ENCODE peak calls at places on chromosome 16, in six cellular contexts. Z is PC-3, C is SK-N-SH, Q is HCT116, R is MM.1S, N is GM23248. F is an unnamed sample.

GRCh38 chr16:68448360-68448970 is at the start of gene SMPD3:
- DNase-seq in Q (peak; percentile 90), C (peak; percentile 97), R (peak; percentile 100), Z (peak; percentile 92), N (peak; percentile 99), F (peak; percentile 100)

GRCh38 chr16:70395345-70395901 is 43.5 kb downstream of the ST3GAL2 start:
- DNase-seq in Q (no peak), R (peak; percentile 64), N (peak; percentile 56), Z (peak; percentile 40), C (peak; percentile 83), F (peak; percentile 87)

GRCh38 chr16:85187002-85187401 is 74.7 kb upstream of the CIBAR2 start:
- DNase-seq in C (no peak), R (no peak), N (peak; percentile 92), Q (no peak), Z (no peak), F (peak; percentile 58)

GRCh38 chr16:46808997-46809396 is 22.0 kb downstream of the C16orf87 start:
- DNase-seq in N (no peak), Q (no peak), Z (no peak), R (no peak), C (no peak), F (no peak)

GRCh38 chr16:29770250-29770929 is 7.7 kb upstream of the ZG16 start:
- DNase-seq in Q (no peak), R (no peak), Z (no peak), N (no peak), C (no peak), F (no peak)

GRCh38 chr16:73065617-73066313 is 17.8 kb upstream of the ZFHX3 start:
- DNase-seq in R (no peak), C (no peak), N (peak; percentile 56), Q (no peak), Z (no peak), F (peak; percentile 66)

GRCh38 chr16:48478418-48478817 is 93.2 kb upstream of the SIAH1 start:
- DNase-seq in N (no peak), C (no peak), Z (no peak), Q (no peak), R (no peak), F (peak; percentile 67)

GRCh38 chr16:10655415-10655977 is 39.2 kb downstream of the TEKT5 start:
- DNase-seq in Q (no peak), C (no peak), Z (peak; percentile 16), N (no peak), R (no peak), F (no peak)

GRCh38 chr16:27318399-27319256 is 4.9 kb downstream of the IL4R start:
- DNase-seq in Z (no peak), Q (no peak), C (no peak), R (no peak), N (no peak), F (no peak)

GRCh38 chr16:11080327-11080967 is 136.1 kb downstream of the CLEC16A start:
- DNase-seq in Z (no peak), C (no peak), N (no peak), Q (no peak), R (no peak), F (no peak)

GRCh38 chr16:50403491-50403890 is 34.7 kb upstream of the BRD7 start:
- DNase-seq in Z (no peak), Q (no peak), R (no peak), C (peak; percentile 72), N (no peak), F (no peak)

GRCh38 chr16:11560701-11561439 is 25.8 kb downstream of the LITAF start:
- DNase-seq in Q (no peak), R (no peak), N (no peak), Z (no peak), C (peak; percentile 37), F (peak; percentile 31)

GRCh38 chr16:4748682-4749411 is 14.5 kb downstream of the DNAAF8 start:
- DNase-seq in Z (no peak), R (no peak), Q (no peak), C (no peak), N (no peak), F (no peak)

GRCh38 chr16:16971042-16971441 is 499.7 kb downstream of the XYLT1 start:
- DNase-seq in Z (no peak), R (no peak), Q (no peak), C (no peak), N (no peak), F (no peak)

GRCh38 chr16:84735846-84736586 is 36.2 kb downstream of the USP10 start:
- DNase-seq in N (no peak), Q (no peak), C (peak; percentile 51), R (no peak), Z (peak; percentile 45), F (no peak)

GRCh38 chr16:2520097-2520783 is at the start of gene AMDHD2:
- DNase-seq in Q (peak; percentile 69), N (peak; percentile 99), R (peak; percentile 89), Z (peak; percentile 82), C (peak; percentile 99), F (peak; percentile 97)

GRCh38 chr16:86567701-86568571 is 1.3 kb downstream of the FOXC2 start:
- DNase-seq in C (no peak), Z (no peak), N (peak; percentile 71), R (no peak), Q (no peak), F (peak; percentile 82)

GRCh38 chr16:89847056-89847929 is 19.0 kb downstream of the SPIRE2 start:
- DNase-seq in C (no peak), Q (no peak), R (no peak), N (no peak), Z (no peak), F (no peak)

GRCh38 chr16:60204221-60204620 is 1470.1 kb upstream of the GOT2 start:
- DNase-seq in R (no peak), N (peak; percentile 5), C (no peak), Q (no peak), Z (no peak), F (no peak)

GRCh38 chr16:68071547-68071901 is 13.6 kb upstream of the NFATC3 start:
- DNase-seq in Q (no peak), C (no peak), R (no peak), Z (no peak), N (no peak), F (no peak)

GRCh38 chr16:53519417-53520091 is 16.5 kb upstream of the AKTIP start:
- DNase-seq in N (no peak), C (no peak), R (no peak), Z (no peak), Q (no peak), F (no peak)

GRCh38 chr16:48963901-48964615 is 317.6 kb downstream of the CBLN1 start:
- DNase-seq in N (peak; percentile 69), C (no peak), R (no peak), Q (peak; percentile 74), Z (peak; percentile 91), F (no peak)

GRCh38 chr16:30368122-30368791 is 2.0 kb downstream of the TBC1D10B start:
- DNase-seq in Q (no peak), C (no peak), Z (peak; percentile 51), R (no peak), N (peak; percentile 87), F (no peak)

GRCh38 chr16:84032458-84033178 is 10.0 kb downstream of the SLC38A8 start:
- DNase-seq in Q (no peak), R (no peak), N (no peak), Z (no peak), C (no peak), F (peak; percentile 89)

GRCh38 chr16:69709456-69710084 is 16.8 kb downstream of the NQO1 start:
- DNase-seq in Z (peak; percentile 75), N (peak; percentile 81), C (peak; percentile 59), R (peak; percentile 67), Q (peak; percentile 52), F (peak; percentile 77)

GRCh38 chr16:84378099-84378498 is 9.8 kb downstream of the ATP2C2 start:
- DNase-seq in N (no peak), Q (no peak), C (no peak), R (no peak), Z (no peak), F (no peak)

GRCh38 chr16:64830653-64831052 is 291.2 kb downstream of the CDH11 start:
- DNase-seq in C (no peak), R (no peak), Q (no peak), N (peak; percentile 60), Z (peak; percentile 16), F (no peak)
- H3K9ac ChIP-seq in C (no peak overlapping the region), R (no peak overlapping the region), Q (no peak overlapping the region), N (no peak overlapping the region), Z (no peak overlapping the region), F (no peak overlapping the region)

GRCh38 chr16:19266774-19267173 is 18.8 kb upstream of the CLEC19A start:
- DNase-seq in Z (no peak), Q (no peak), N (no peak), R (no peak), C (no peak), F (no peak)

GRCh38 chr16:19269098-19269497 is 16.4 kb upstream of the CLEC19A start:
- DNase-seq in R (no peak), Q (no peak), Z (no peak), N (no peak), C (no peak), F (no peak)

GRCh38 chr16:19265531-19265930 is 20.0 kb upstream of the CLEC19A start:
- DNase-seq in C (no peak), R (no peak), Q (no peak), N (no peak), Z (no peak), F (peak; percentile 25)

GRCh38 chr16:19264123-19264673 is 21.3 kb upstream of the CLEC19A start:
- DNase-seq in C (no peak), Q (no peak), N (no peak), Z (no peak), R (no peak), F (no peak)
- H3K27ac ChIP-seq in C (no peak overlapping the region), Q (no peak overlapping the region), N (no peak overlapping the region), Z (no peak overlapping the region), R (no peak overlapping the region), F (no peak overlapping the region)

GRCh38 chr16:1174477-1175357 is 21.8 kb downstream of the CACNA1H start:
- DNase-seq in R (no peak), C (no peak), Q (peak; percentile 43), Z (peak; percentile 35), N (peak; percentile 30), F (no peak)
- TF ChIP-seq EZH2phosphoT487 in R (no peak), C (no peak), Q (no peak), Z (no peak), N (no peak), F (no peak)

DNA sequence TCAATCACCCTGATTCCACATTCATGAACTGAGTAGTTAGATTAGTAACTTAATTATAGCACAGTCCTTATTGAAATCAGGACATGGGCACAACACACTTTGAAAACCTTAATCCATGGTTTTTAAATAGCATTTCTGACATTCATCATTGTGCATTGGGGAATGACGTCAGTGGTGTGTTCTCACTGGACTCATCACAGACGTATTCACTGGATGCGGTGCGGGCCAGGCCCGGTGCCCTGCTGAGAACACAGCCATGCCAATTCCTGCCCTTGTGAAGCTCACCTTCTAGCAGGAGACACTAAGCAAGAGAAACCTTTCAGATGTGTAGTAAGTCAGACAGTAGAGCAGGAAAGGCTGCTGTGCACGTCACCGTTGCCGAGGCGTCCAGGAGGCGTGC is 12.8 kb downstream of the BANP start:
- DNase-seq in C (no peak), R (no peak), Z (no peak), N (peak; percentile 20), Q (no peak), F (no peak)
- H3K9ac ChIP-seq in C (peak overlapping the region; percentile 2), R (no peak overlapping the region), Z (no peak overlapping the region), N (peak overlapping the region; percentile 73), Q (no peak overlapping the region), F (no peak overlapping the region)

GRCh38 chr16:79402356-79402755 is 198.2 kb downstream of the MAF start:
- DNase-seq in Z (no peak), Q (no peak), R (no peak), C (no peak), N (no peak), F (no peak)
- H3K27ac ChIP-seq in Z (no peak overlapping the region), Q (no peak overlapping the region), R (no peak overlapping the region), C (no peak overlapping the region), N (no peak overlapping the region), F (no peak overlapping the region)

F was measured in neural progenitor cell.